ENCODE peak calls at places on chromosomes 1 and 21, in five cellular contexts. One of them, this sample, is unnamed. For H4K20me1, the result is how much of the 10 kb centered on the place peaks cover.

GRCh38 chr1:184065559-184065958 is 14.0 kb downstream of the TSEN15 start:
- DNase-seq in HepG2: no peak
- DNase-seq in K562: no peak
- DNase-seq in HCT116: no peak
- DNase-seq in fibroblast of lung: no peak
- DNase-seq in this sample: no peak

GRCh38 chr1:29129916-29130315 is 6.2 kb upstream of the TMEM200B start:
- DNase-seq in HepG2: no peak
- DNase-seq in K562: no peak
- DNase-seq in HCT116: no peak
- DNase-seq in fibroblast of lung: no peak
- DNase-seq in this sample: no peak

GRCh38 chr1:215113776-215114153 is 31.2 kb downstream of the KCNK2 start:
- DNase-seq in HepG2: no peak
- DNase-seq in K562: no peak
- DNase-seq in HCT116: no peak
- DNase-seq in fibroblast of lung: no peak
- DNase-seq in this sample: no peak

GRCh38 chr21:39182016-39182415 is 1.2 kb downstream of the PSMG1 start:
- DNase-seq in HepG2: no peak
- DNase-seq in K562: no peak
- DNase-seq in HCT116: no peak
- DNase-seq in fibroblast of lung: no peak
- DNase-seq in this sample: no peak

GRCh38 chr1:200699871-200700270 is 30.2 kb upstream of the DDX59 start:
- DNase-seq in HepG2: no peak
- DNase-seq in K562: no peak
- DNase-seq in HCT116: no peak
- DNase-seq in fibroblast of lung: no peak
- DNase-seq in this sample: peak

GRCh38 chr1:31514117-31514516 is 62.2 kb upstream of the TINAGL1 start:
- DNase-seq in HepG2: no peak
- DNase-seq in K562: no peak
- DNase-seq in HCT116: no peak
- DNase-seq in fibroblast of lung: no peak
- DNase-seq in this sample: no peak

GRCh38 chr1:63615809-63616420 is 22.7 kb downstream of the PGM1 start:
- DNase-seq in HepG2: peak
- DNase-seq in K562: peak
- DNase-seq in HCT116: peak
- DNase-seq in fibroblast of lung: peak
- DNase-seq in this sample: peak

GRCh38 chr21:17576080-17576835 is 36.4 kb downstream of the BTG3 start:
- DNase-seq in HepG2: no peak
- DNase-seq in K562: no peak
- DNase-seq in HCT116: no peak
- DNase-seq in fibroblast of lung: peak
- DNase-seq in this sample: no peak

GRCh38 chr1:173052681-173053196 is 2.0 kb upstream of the TNFSF18 start:
- DNase-seq in HepG2: no peak
- DNase-seq in K562: no peak
- DNase-seq in HCT116: peak
- DNase-seq in fibroblast of lung: peak
- DNase-seq in this sample: no peak

GRCh38 chr1:78712467-78712866 is 62.8 kb downstream of the IFI44 start:
- DNase-seq in HepG2: no peak
- DNase-seq in K562: no peak
- DNase-seq in HCT116: no peak
- DNase-seq in fibroblast of lung: no peak
- DNase-seq in this sample: no peak

GRCh38 chr1:66831529-66832239 is 30.6 kb upstream of the INSL5 start:
- DNase-seq in HepG2: no peak
- DNase-seq in K562: no peak
- DNase-seq in HCT116: no peak
- DNase-seq in fibroblast of lung: peak
- DNase-seq in this sample: no peak

GRCh38 chr1:228794173-228794572 is 58.9 kb downstream of the RHOU start:
- DNase-seq in HepG2: no peak
- DNase-seq in K562: no peak
- DNase-seq in HCT116: no peak
- DNase-seq in fibroblast of lung: peak
- DNase-seq in this sample: peak

GRCh38 chr1:147163019-147163418 is 9.3 kb downstream of the PRKAB2 start:
- DNase-seq in HepG2: no peak
- DNase-seq in K562: no peak
- DNase-seq in HCT116: no peak
- DNase-seq in fibroblast of lung: no peak
- DNase-seq in this sample: no peak

GRCh38 chr1:56432561-56432971 is 146.8 kb downstream of the PLPP3 start:
- DNase-seq in HepG2: no peak
- DNase-seq in K562: no peak
- DNase-seq in HCT116: no peak
- DNase-seq in fibroblast of lung: no peak
- DNase-seq in this sample: no peak

GRCh38 chr1:167013124-167013900 is 24.2 kb downstream of the MAEL start:
- DNase-seq in HepG2: no peak
- DNase-seq in K562: no peak
- DNase-seq in HCT116: no peak
- DNase-seq in fibroblast of lung: no peak
- DNase-seq in this sample: no peak

GRCh38 chr1:198231776-198232175 is 75.0 kb downstream of the NEK7 start:
- DNase-seq in HepG2: no peak
- DNase-seq in K562: no peak
- DNase-seq in HCT116: no peak
- DNase-seq in fibroblast of lung: no peak
- DNase-seq in this sample: no peak

GRCh38 chr1:227771326-227771725 is 36.1 kb downstream of the SNAP47 start:
- DNase-seq in HepG2: no peak
- DNase-seq in K562: no peak
- DNase-seq in HCT116: no peak
- DNase-seq in fibroblast of lung: no peak
- DNase-seq in this sample: no peak

GRCh38 chr21:35048706-35049617 is at the start of gene RUNX1:
- DNase-seq in HepG2: no peak
- DNase-seq in K562: no peak
- DNase-seq in HCT116: no peak
- DNase-seq in fibroblast of lung: peak
- DNase-seq in this sample: peak

GRCh38 chr1:207520946-207521345 is 25.0 kb downstream of the CR1 start:
- DNase-seq in HepG2: no peak
- DNase-seq in K562: no peak
- DNase-seq in HCT116: no peak
- DNase-seq in fibroblast of lung: no peak
- DNase-seq in this sample: no peak

GRCh38 chr1:16048573-16049189 is 5.1 kb downstream of the CLCNKB start:
- DNase-seq in HepG2: no peak
- DNase-seq in K562: peak
- DNase-seq in HCT116: no peak
- DNase-seq in fibroblast of lung: peak
- DNase-seq in this sample: peak

GRCh38 chr1:224380003-224380402 is 23.3 kb downstream of the CNIH4 start:
- DNase-seq in HepG2: no peak
- DNase-seq in K562: no peak
- DNase-seq in HCT116: no peak
- DNase-seq in fibroblast of lung: peak
- DNase-seq in this sample: peak

GRCh38 chr1:15355968-15356621 is 53.6 kb upstream of the EFHD2 start:
- DNase-seq in HepG2: peak
- DNase-seq in K562: no peak
- DNase-seq in HCT116: peak
- DNase-seq in fibroblast of lung: peak
- DNase-seq in this sample: no peak

GRCh38 chr1:234730542-234731370 is 120.8 kb upstream of the IRF2BP2 start:
- DNase-seq in HepG2: no peak
- DNase-seq in K562: peak
- DNase-seq in HCT116: no peak
- DNase-seq in fibroblast of lung: no peak
- DNase-seq in this sample: peak

GRCh38 chr1:23910553-23911246 is 2.5 kb downstream of the CNR2 start:
- DNase-seq in HepG2: no peak
- DNase-seq in K562: peak
- DNase-seq in HCT116: no peak
- DNase-seq in fibroblast of lung: no peak
- DNase-seq in this sample: no peak

DNA sequence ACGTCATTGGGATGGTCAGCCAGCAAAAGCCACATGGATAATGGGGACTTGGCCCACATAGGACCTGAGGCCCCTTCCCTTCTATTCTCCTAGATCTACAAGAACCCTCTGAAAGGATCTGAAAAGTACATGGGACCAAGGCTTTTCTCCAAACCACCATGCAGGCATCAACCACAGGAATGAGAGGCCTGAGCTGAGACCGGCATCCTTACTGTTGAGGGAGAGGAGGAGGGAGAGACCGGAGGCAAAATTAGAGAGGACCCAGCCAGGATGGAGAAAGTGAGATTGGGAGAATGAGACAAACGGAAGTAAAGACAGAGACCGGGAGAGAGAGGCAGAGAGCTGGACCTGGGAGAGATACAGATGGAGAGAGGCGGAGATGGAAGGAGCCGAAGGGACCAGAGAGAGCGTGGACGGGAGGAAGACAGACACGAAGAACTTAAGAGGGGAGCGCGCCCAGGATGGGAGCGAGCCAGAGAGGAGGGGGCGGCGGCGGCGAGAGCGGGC is 281.6 kb downstream of the RRAGC start:
- DNase-seq in HepG2: no peak
- DNase-seq in K562: no peak
- DNase-seq in HCT116: no peak
- DNase-seq in fibroblast of lung: peak
- DNase-seq in this sample: no peak
- TF ChIP-seq CTCF in HepG2: no peak
- TF ChIP-seq CTCF in K562: no peak
- TF ChIP-seq CTCF in HCT116: no peak
- TF ChIP-seq CTCF in fibroblast of lung: no peak
- TF ChIP-seq CTCF in this sample: no peak

GRCh38 chr1:39404876-39405275 is 86.6 kb upstream of the BMP8A start:
- DNase-seq in HepG2: no peak
- DNase-seq in K562: no peak
- DNase-seq in HCT116: no peak
- DNase-seq in fibroblast of lung: no peak
- DNase-seq in this sample: no peak
- H4K20me1 ChIP-seq in HepG2: under half
- H4K20me1 ChIP-seq in K562: under half
- H4K20me1 ChIP-seq in HCT116: under half
- H4K20me1 ChIP-seq in fibroblast of lung: under half
- H4K20me1 ChIP-seq in this sample: under half

GRCh38 chr1:102434421-102434820 is 437.7 kb upstream of the OLFM3 start:
- DNase-seq in HepG2: peak
- DNase-seq in K562: no peak
- DNase-seq in HCT116: peak
- DNase-seq in fibroblast of lung: no peak
- DNase-seq in this sample: peak
- TF ChIP-seq CTCF in HepG2: peak
- TF ChIP-seq CTCF in K562: peak
- TF ChIP-seq CTCF in HCT116: peak
- TF ChIP-seq CTCF in fibroblast of lung: no peak
- TF ChIP-seq CTCF in this sample: peak

GRCh38 chr1:27418786-27419185 is 26.4 kb downstream of the GPR3 start:
- DNase-seq in HepG2: no peak
- DNase-seq in K562: no peak
- DNase-seq in HCT116: no peak
- DNase-seq in fibroblast of lung: no peak
- DNase-seq in this sample: no peak
- H4K20me1 ChIP-seq in HepG2: under half
- H4K20me1 ChIP-seq in K562: under half
- H4K20me1 ChIP-seq in HCT116: under half
- H4K20me1 ChIP-seq in fibroblast of lung: under half
- H4K20me1 ChIP-seq in this sample: under half

GRCh38 chr1:156583821-156584622 is 4.5 kb downstream of the TTC24 start:
- DNase-seq in HepG2: peak
- DNase-seq in K562: peak
- DNase-seq in HCT116: peak
- DNase-seq in fibroblast of lung: peak
- DNase-seq in this sample: peak

GRCh38 chr1:156579472-156579871 is at the start of gene TTC24:
- DNase-seq in HepG2: no peak
- DNase-seq in K562: no peak
- DNase-seq in HCT116: no peak
- DNase-seq in fibroblast of lung: no peak
- DNase-seq in this sample: no peak

GRCh38 chr1:156581661-156582387 is 2.3 kb downstream of the TTC24 start:
- DNase-seq in HepG2: no peak
- DNase-seq in K562: no peak
- DNase-seq in HCT116: no peak
- DNase-seq in fibroblast of lung: no peak
- DNase-seq in this sample: peak

GRCh38 chr1:156584813-156585212 is 5.3 kb downstream of the TTC24 start:
- DNase-seq in HepG2: peak
- DNase-seq in K562: peak
- DNase-seq in HCT116: no peak
- DNase-seq in fibroblast of lung: no peak
- DNase-seq in this sample: no peak

GRCh38 chr1:156582388-156583022 is 3.0 kb downstream of the TTC24 start:
- DNase-seq in HepG2: no peak
- DNase-seq in K562: no peak
- DNase-seq in HCT116: no peak
- DNase-seq in fibroblast of lung: no peak
- DNase-seq in this sample: peak
- TF ChIP-seq CTCF in HepG2: no peak
- TF ChIP-seq CTCF in K562: no peak
- TF ChIP-seq CTCF in HCT116: no peak
- TF ChIP-seq CTCF in fibroblast of lung: no peak
- TF ChIP-seq CTCF in this sample: peak

GRCh38 chr1:54289061-54289938 is 89.3 kb downstream of the MRPL37 start:
- DNase-seq in HepG2: no peak
- DNase-seq in K562: no peak
- DNase-seq in HCT116: no peak
- DNase-seq in fibroblast of lung: no peak
- DNase-seq in this sample: no peak
- H4K20me1 ChIP-seq in HepG2: under half
- H4K20me1 ChIP-seq in K562: under half
- H4K20me1 ChIP-seq in HCT116: under half
- H4K20me1 ChIP-seq in fibroblast of lung: under half
- H4K20me1 ChIP-seq in this sample: under half

GRCh38 chr1:203084588-203085527 is 954 bp downstream of the MYOG start:
- DNase-seq in HepG2: peak
- DNase-seq in K562: peak
- DNase-seq in HCT116: no peak
- DNase-seq in fibroblast of lung: no peak
- DNase-seq in this sample: peak
- TF ChIP-seq CTCF in HepG2: peak
- TF ChIP-seq CTCF in K562: peak
- TF ChIP-seq CTCF in HCT116: peak
- TF ChIP-seq CTCF in fibroblast of lung: peak
- TF ChIP-seq CTCF in this sample: peak

GRCh38 chr1:13710097-13710496 is 10.1 kb downstream of the PRDM2 start:
- DNase-seq in HepG2: no peak
- DNase-seq in K562: no peak
- DNase-seq in HCT116: no peak
- DNase-seq in fibroblast of lung: no peak
- DNase-seq in this sample: no peak
- H4K20me1 ChIP-seq in HepG2: under half
- H4K20me1 ChIP-seq in K562: under half
- H4K20me1 ChIP-seq in HCT116: under half
- H4K20me1 ChIP-seq in fibroblast of lung: under half
- H4K20me1 ChIP-seq in this sample: under half

This sample was measured in DND-41.